ENCODE peak calls at places on chromosomes 12 and 14, in eight cellular contexts. O is body of pancreas; N is nucleus accumbens; B is HEK293T; G is putamen; I is CD8-positive, alpha-beta memory T cell; S is GM12865; J is lung. Z is an unnamed sample.

GRCh38 chr14:89067293-89067972 is 243.0 kb downstream of the TTC8 start:
- DNase-seq in O (no peak), N (no peak), B (no peak), G (no peak), I (peak), S (no peak), J (no peak), Z (no peak)

GRCh38 chr14:68566075-68566474 is 226.8 kb downstream of the ZFP36L1 start:
- DNase-seq in O (no peak), N (no peak), B (no peak), G (no peak), I (no peak), S (no peak), J (no peak), Z (no peak)

GRCh38 chr14:61154606-61155005 is 126.5 kb downstream of the TMEM30B start:
- DNase-seq in O (no peak), N (no peak), B (no peak), G (no peak), I (no peak), S (no peak), J (no peak), Z (no peak)

GRCh38 chr14:51304428-51304827 is 64.4 kb downstream of the TMX1 start:
- DNase-seq in O (no peak), N (no peak), B (no peak), G (no peak), I (no peak), S (no peak), J (no peak), Z (no peak)

GRCh38 chr12:24820872-24821271 is 128.0 kb downstream of the BCAT1 start:
- DNase-seq in O (no peak), N (no peak), B (no peak), G (no peak), I (no peak), S (no peak), J (no peak), Z (no peak)

GRCh38 chr14:63045612-63046320 is 508 bp upstream of the KCNH5 start:
- DNase-seq in O (peak), N (peak), B (peak), G (peak), I (no peak), S (no peak), J (no peak), Z (peak)

GRCh38 chr14:73789996-73790581 is 61.5 kb upstream of the PTGR2 start:
- DNase-seq in O (peak), N (peak), B (no peak), G (peak), I (no peak), S (no peak), J (peak), Z (no peak)

GRCh38 chr14:41295734-41296133 is 310.9 kb upstream of the LRFN5 start:
- DNase-seq in O (no peak), N (no peak), B (no peak), G (no peak), I (no peak), S (no peak), J (no peak), Z (no peak)

GRCh38 chr14:102220031-102220430 is 80.3 kb downstream of the WDR20 start:
- DNase-seq in O (no peak), N (no peak), B (no peak), G (no peak), I (no peak), S (peak), J (no peak), Z (no peak)

GRCh38 chr12:124411291-124411878 is 116.5 kb downstream of the RFLNA start:
- DNase-seq in O (no peak), N (no peak), B (no peak), G (no peak), I (no peak), S (no peak), J (no peak), Z (no peak)

GRCh38 chr12:2739832-2740641 is 54.7 kb upstream of the FKBP4 start:
- DNase-seq in O (peak), N (no peak), B (no peak), G (peak), I (no peak), S (no peak), J (no peak), Z (no peak)

GRCh38 chr14:68283378-68284123 is 464.0 kb downstream of the RAD51B start:
- DNase-seq in O (peak), N (no peak), B (no peak), G (no peak), I (peak), S (peak), J (no peak), Z (no peak)

GRCh38 chr12:52063986-52064649 is 5.7 kb upstream of the ATG101 start:
- DNase-seq in O (peak), N (no peak), B (no peak), G (peak), I (no peak), S (no peak), J (no peak), Z (no peak)

GRCh38 chr14:88607829-88608228 is 45.0 kb downstream of the ZC3H14 start:
- DNase-seq in O (no peak), N (no peak), B (no peak), G (no peak), I (no peak), S (no peak), J (no peak), Z (no peak)